ENCODE peak calls at places on chromosomes 11 and 22, in seven cellular contexts. One of them, this sample, is unnamed. For H3K9me3, the result is how much of the 10 kb centered on the place peaks cover.

GRCh38 chr11:10454902-10455631 is at the start of gene AMPD3:
- DNase-seq in stomach: no peak
- DNase-seq in heart right ventricle: no peak
- DNase-seq in colonic mucosa: no peak
- DNase-seq in CD8-positive, alpha-beta memory T cell: no peak
- DNase-seq in IMR-90: peak
- DNase-seq in uterus: peak
- DNase-seq in this sample: no peak

GRCh38 chr11:84408946-84409411 is 1122.8 kb upstream of the CCDC90B start:
- DNase-seq in stomach: no peak
- DNase-seq in heart right ventricle: no peak
- DNase-seq in colonic mucosa: no peak
- DNase-seq in CD8-positive, alpha-beta memory T cell: no peak
- DNase-seq in IMR-90: no peak
- DNase-seq in uterus: no peak
- DNase-seq in this sample: no peak

GRCh38 chr11:64661146-64661545 is 61.9 kb downstream of the NRXN2 start:
- DNase-seq in stomach: no peak
- DNase-seq in heart right ventricle: peak
- DNase-seq in colonic mucosa: no peak
- DNase-seq in CD8-positive, alpha-beta memory T cell: no peak
- DNase-seq in IMR-90: peak
- DNase-seq in uterus: no peak
- DNase-seq in this sample: no peak

GRCh38 chr22:44399196-44399837 is 86.6 kb upstream of the SHISAL1 start:
- DNase-seq in stomach: peak
- DNase-seq in heart right ventricle: no peak
- DNase-seq in colonic mucosa: no peak
- DNase-seq in CD8-positive, alpha-beta memory T cell: no peak
- DNase-seq in IMR-90: no peak
- DNase-seq in uterus: peak
- DNase-seq in this sample: peak

GRCh38 chr11:12285106-12285505 is 92.3 kb upstream of the PARVA start:
- DNase-seq in stomach: no peak
- DNase-seq in heart right ventricle: no peak
- DNase-seq in colonic mucosa: peak
- DNase-seq in CD8-positive, alpha-beta memory T cell: no peak
- DNase-seq in IMR-90: peak
- DNase-seq in uterus: no peak
- DNase-seq in this sample: no peak

GRCh38 chr11:3074912-3075589 is 17.8 kb upstream of the CARS1 start:
- DNase-seq in stomach: no peak
- DNase-seq in heart right ventricle: peak
- DNase-seq in colonic mucosa: peak
- DNase-seq in CD8-positive, alpha-beta memory T cell: no peak
- DNase-seq in IMR-90: no peak
- DNase-seq in uterus: no peak
- DNase-seq in this sample: no peak

GRCh38 chr22:44648821-44649566 is 53.0 kb upstream of the PRR5 start:
- DNase-seq in stomach: no peak
- DNase-seq in heart right ventricle: no peak
- DNase-seq in colonic mucosa: peak
- DNase-seq in CD8-positive, alpha-beta memory T cell: no peak
- DNase-seq in IMR-90: peak
- DNase-seq in uterus: no peak
- DNase-seq in this sample: no peak

GRCh38 chr11:45806072-45806933 is 1.4 kb downstream of the SLC35C1 start:
- DNase-seq in stomach: no peak
- DNase-seq in heart right ventricle: no peak
- DNase-seq in colonic mucosa: no peak
- DNase-seq in CD8-positive, alpha-beta memory T cell: no peak
- DNase-seq in IMR-90: no peak
- DNase-seq in uterus: no peak
- DNase-seq in this sample: no peak

GRCh38 chr22:47299211-47299878 is 536.9 kb downstream of the TBC1D22A start:
- DNase-seq in stomach: no peak
- DNase-seq in heart right ventricle: no peak
- DNase-seq in colonic mucosa: no peak
- DNase-seq in CD8-positive, alpha-beta memory T cell: no peak
- DNase-seq in IMR-90: no peak
- DNase-seq in uterus: no peak
- DNase-seq in this sample: no peak
- H3K9me3 ChIP-seq in stomach: under half
- H3K9me3 ChIP-seq in heart right ventricle: under half
- H3K9me3 ChIP-seq in colonic mucosa: under half
- H3K9me3 ChIP-seq in CD8-positive, alpha-beta memory T cell: under half
- H3K9me3 ChIP-seq in IMR-90: under half
- H3K9me3 ChIP-seq in uterus: under half
- H3K9me3 ChIP-seq in this sample: under half

GRCh38 chr22:47551438-47551788 is 789.0 kb downstream of the TBC1D22A start:
- DNase-seq in stomach: peak
- DNase-seq in heart right ventricle: no peak
- DNase-seq in colonic mucosa: no peak
- DNase-seq in CD8-positive, alpha-beta memory T cell: no peak
- DNase-seq in IMR-90: no peak
- DNase-seq in uterus: no peak
- DNase-seq in this sample: no peak

GRCh38 chr22:47552024-47552423 is 789.6 kb downstream of the TBC1D22A start:
- DNase-seq in stomach: no peak
- DNase-seq in heart right ventricle: no peak
- DNase-seq in colonic mucosa: no peak
- DNase-seq in CD8-positive, alpha-beta memory T cell: no peak
- DNase-seq in IMR-90: no peak
- DNase-seq in uterus: no peak
- DNase-seq in this sample: no peak

GRCh38 chr22:47553436-47553835 is 791.0 kb downstream of the TBC1D22A start:
- DNase-seq in stomach: no peak
- DNase-seq in heart right ventricle: no peak
- DNase-seq in colonic mucosa: no peak
- DNase-seq in CD8-positive, alpha-beta memory T cell: no peak
- DNase-seq in IMR-90: no peak
- DNase-seq in uterus: no peak
- DNase-seq in this sample: no peak

GRCh38 chr22:47550524-47551437 is 788.3 kb downstream of the TBC1D22A start:
- DNase-seq in stomach: peak
- DNase-seq in heart right ventricle: no peak
- DNase-seq in colonic mucosa: no peak
- DNase-seq in CD8-positive, alpha-beta memory T cell: no peak
- DNase-seq in IMR-90: no peak
- DNase-seq in uterus: no peak
- DNase-seq in this sample: no peak

GRCh38 chr22:47552541-47553205 is 790.2 kb downstream of the TBC1D22A start:
- DNase-seq in stomach: no peak
- DNase-seq in heart right ventricle: no peak
- DNase-seq in colonic mucosa: no peak
- DNase-seq in CD8-positive, alpha-beta memory T cell: no peak
- DNase-seq in IMR-90: no peak
- DNase-seq in uterus: no peak
- DNase-seq in this sample: no peak
- H3K9me3 ChIP-seq in stomach: under half
- H3K9me3 ChIP-seq in heart right ventricle: under half
- H3K9me3 ChIP-seq in colonic mucosa: under half
- H3K9me3 ChIP-seq in CD8-positive, alpha-beta memory T cell: under half
- H3K9me3 ChIP-seq in IMR-90: under half
- H3K9me3 ChIP-seq in uterus: under half
- H3K9me3 ChIP-seq in this sample: under half

GRCh38 chr22:26906464-26906863 is 249.1 kb downstream of the MIAT start:
- DNase-seq in stomach: no peak
- DNase-seq in heart right ventricle: no peak
- DNase-seq in colonic mucosa: no peak
- DNase-seq in CD8-positive, alpha-beta memory T cell: no peak
- DNase-seq in IMR-90: no peak
- DNase-seq in uterus: no peak
- DNase-seq in this sample: no peak
- H3K9me3 ChIP-seq in stomach: under half
- H3K9me3 ChIP-seq in heart right ventricle: under half
- H3K9me3 ChIP-seq in colonic mucosa: under half
- H3K9me3 ChIP-seq in CD8-positive, alpha-beta memory T cell: under half
- H3K9me3 ChIP-seq in IMR-90: under half
- H3K9me3 ChIP-seq in uterus: under half
- H3K9me3 ChIP-seq in this sample: under half

DNA sequence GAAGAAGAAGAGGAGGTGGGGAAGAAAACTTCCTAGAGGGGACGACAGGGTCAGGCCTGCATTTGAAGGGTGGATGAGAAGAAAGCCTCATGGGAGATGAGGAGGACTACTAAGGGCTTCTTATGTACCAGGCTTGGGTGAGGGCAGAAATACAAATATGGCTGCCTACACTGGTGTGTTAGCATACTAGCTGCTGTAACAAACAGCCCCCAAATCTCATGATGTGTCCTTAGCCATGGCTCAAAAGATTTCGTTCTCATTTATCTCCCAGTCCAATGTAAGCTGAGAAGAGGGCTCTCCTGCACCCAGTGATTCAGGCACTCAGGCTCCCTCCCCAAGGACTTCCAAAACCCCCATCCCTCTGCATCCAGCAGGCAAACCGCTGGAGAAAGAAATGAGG is 11.6 kb upstream of the MB start:
- DNase-seq in stomach: no peak
- DNase-seq in heart right ventricle: no peak
- DNase-seq in colonic mucosa: no peak
- DNase-seq in CD8-positive, alpha-beta memory T cell: no peak
- DNase-seq in IMR-90: no peak
- DNase-seq in uterus: no peak
- DNase-seq in this sample: no peak
- H3K9me3 ChIP-seq in stomach: under half
- H3K9me3 ChIP-seq in heart right ventricle: under half
- H3K9me3 ChIP-seq in colonic mucosa: under half
- H3K9me3 ChIP-seq in CD8-positive, alpha-beta memory T cell: under half
- H3K9me3 ChIP-seq in IMR-90: under half
- H3K9me3 ChIP-seq in uterus: under half
- H3K9me3 ChIP-seq in this sample: under half

DNA sequence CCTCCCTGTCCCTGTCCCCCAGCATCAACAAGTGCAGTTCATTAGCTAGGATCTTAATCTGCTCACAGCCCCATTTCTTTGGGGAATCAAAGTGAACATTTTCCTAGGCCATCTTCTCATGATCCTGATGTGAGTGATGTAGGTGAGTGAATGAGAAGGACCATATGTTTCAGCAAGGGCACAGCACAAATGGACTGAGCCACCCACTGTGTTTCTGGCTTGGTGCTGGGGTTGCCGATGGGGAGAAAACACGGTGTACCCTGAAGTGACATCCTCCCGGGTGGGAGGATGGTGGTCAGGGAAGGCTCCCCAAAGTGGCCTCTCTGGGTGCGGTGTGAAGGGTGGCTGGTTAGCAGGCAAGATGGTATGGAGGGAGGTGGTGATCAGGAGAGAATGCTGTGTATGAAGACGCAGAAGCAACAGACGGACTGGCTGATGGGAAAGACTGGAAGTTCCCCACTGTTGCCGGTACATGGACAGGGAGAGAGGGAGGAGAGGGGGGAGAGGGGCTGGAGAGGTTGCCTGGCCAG is 72.2 kb downstream of the JAM3 start:
- DNase-seq in stomach: no peak
- DNase-seq in heart right ventricle: no peak
- DNase-seq in colonic mucosa: no peak
- DNase-seq in CD8-positive, alpha-beta memory T cell: no peak
- DNase-seq in IMR-90: no peak
- DNase-seq in uterus: no peak
- DNase-seq in this sample: no peak
- H3K9me3 ChIP-seq in stomach: under half
- H3K9me3 ChIP-seq in heart right ventricle: under half
- H3K9me3 ChIP-seq in colonic mucosa: under half
- H3K9me3 ChIP-seq in CD8-positive, alpha-beta memory T cell: under half
- H3K9me3 ChIP-seq in IMR-90: under half
- H3K9me3 ChIP-seq in uterus: under half
- H3K9me3 ChIP-seq in this sample: under half

GRCh38 chr11:56307836-56308235 is 7.1 kb upstream of the OR8K3 start:
- DNase-seq in stomach: no peak
- DNase-seq in heart right ventricle: no peak
- DNase-seq in colonic mucosa: no peak
- DNase-seq in CD8-positive, alpha-beta memory T cell: no peak
- DNase-seq in IMR-90: no peak
- DNase-seq in uterus: no peak
- DNase-seq in this sample: no peak
- H3K9me3 ChIP-seq in stomach: under half
- H3K9me3 ChIP-seq in heart right ventricle: under half
- H3K9me3 ChIP-seq in colonic mucosa: under half
- H3K9me3 ChIP-seq in CD8-positive, alpha-beta memory T cell: under half
- H3K9me3 ChIP-seq in IMR-90: under half
- H3K9me3 ChIP-seq in uterus: under half
- H3K9me3 ChIP-seq in this sample: under half

DNA sequence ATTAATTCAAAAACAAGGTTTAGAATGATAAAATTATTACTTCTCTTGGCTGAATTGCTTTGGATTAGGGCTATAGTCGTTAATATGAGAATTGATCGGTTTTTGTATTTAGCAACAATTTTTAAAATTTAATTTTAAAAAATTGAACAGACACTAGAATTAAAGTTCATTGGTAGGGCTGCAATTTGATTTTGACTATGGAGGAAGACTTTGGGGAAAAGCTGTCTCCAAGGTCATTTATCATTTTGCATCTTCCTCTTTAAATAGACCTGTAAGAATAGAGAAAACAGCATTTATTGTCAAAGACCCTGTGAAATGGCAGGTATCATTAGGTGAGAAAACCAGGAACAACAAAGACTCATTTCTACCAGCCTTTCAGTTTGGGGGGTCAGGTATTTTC is at the start of gene OR4S2:
- DNase-seq in stomach: no peak
- DNase-seq in heart right ventricle: no peak
- DNase-seq in colonic mucosa: no peak
- DNase-seq in CD8-positive, alpha-beta memory T cell: no peak
- DNase-seq in IMR-90: no peak
- DNase-seq in uterus: no peak
- DNase-seq in this sample: no peak
- H3K9me3 ChIP-seq in stomach: under half
- H3K9me3 ChIP-seq in heart right ventricle: under half
- H3K9me3 ChIP-seq in colonic mucosa: under half
- H3K9me3 ChIP-seq in CD8-positive, alpha-beta memory T cell: under half
- H3K9me3 ChIP-seq in IMR-90: under half
- H3K9me3 ChIP-seq in uterus: under half
- H3K9me3 ChIP-seq in this sample: under half

This sample was measured in T-helper 17 cell.